ENCODE peak calls at places on chromosomes 5 and 9, in eight cellular contexts. W, N, V, G, J, T, Q and D are unnamed samples.

GRCh38 chr5:160297004-160297403 is 15.4 kb downstream of the CCNJL start:
- DNase-seq in J (no peak), G (no peak), T (no peak), Q (no peak), V (no peak), N (no peak), W (no peak), D (no peak)

GRCh38 chr5:39328731-39329130 is 35.6 kb downstream of the C9 start:
- DNase-seq in N (no peak), V (no peak), T (no peak), Q (no peak), J (no peak), G (no peak), W (no peak), D (no peak)

GRCh38 chr9:121499427-121500164 is at the start of gene GGTA1:
- DNase-seq in W (peak; percentile 60), T (peak; percentile 48), Q (peak; percentile 54), N (peak; percentile 52), G (peak; percentile 19), V (peak; percentile 33), J (peak; percentile 76), D (peak; percentile 35)

GRCh38 chr5:65861830-65862241 is 64.5 kb upstream of the ERBIN start:
- DNase-seq in W (peak; percentile 3), V (peak; percentile 69), G (no peak), Q (no peak), N (no peak), J (no peak), T (no peak), D (no peak)

GRCh38 chr9:91273853-91274552 is 87.7 kb downstream of the AUH start:
- DNase-seq in V (peak; percentile 18), J (no peak), W (no peak), Q (no peak), T (no peak), G (peak; percentile 16), N (peak; percentile 32), D (peak; percentile 82)

GRCh38 chr5:160434022-160434531 is 12.4 kb downstream of the PTTG1 start:
- DNase-seq in T (no peak), J (no peak), N (no peak), Q (no peak), V (no peak), G (peak; percentile 18), W (peak; percentile 98), D (no peak)

GRCh38 chr5:89668821-89669220 is 740.7 kb downstream of the CETN3 start:
- DNase-seq in V (no peak), T (no peak), W (no peak), G (no peak), N (no peak), Q (no peak), J (no peak), D (no peak)

GRCh38 chr5:73367650-73368049 is 80.9 kb downstream of the FOXD1 start:
- DNase-seq in Q (no peak), N (no peak), G (no peak), J (no peak), T (no peak), V (no peak), W (no peak), D (no peak)

GRCh38 chr5:101473483-101473882 is 570.4 kb upstream of the ST8SIA4 start:
- DNase-seq in W (no peak), Q (no peak), J (no peak), G (no peak), V (no peak), T (no peak), N (no peak), D (no peak)

GRCh38 chr5:122766130-122766529 is 8.8 kb upstream of the SNX2 start:
- DNase-seq in T (no peak), W (no peak), N (no peak), G (no peak), V (no peak), J (no peak), Q (no peak), D (no peak)

GRCh38 chr9:135023389-135023788 is 64.1 kb upstream of the OLFM1 start:
- DNase-seq in J (peak; percentile 44), T (no peak), N (peak; percentile 7), Q (peak; percentile 94), G (no peak), V (no peak), W (no peak), D (no peak)

GRCh38 chr5:147455321-147455720 is 54.5 kb downstream of the DPYSL3 start:
- DNase-seq in W (no peak), Q (no peak), G (no peak), V (no peak), J (no peak), N (no peak), T (peak; percentile 86), D (no peak)

GRCh38 chr5:59673438-59674058 is 220.0 kb downstream of the PDE4D start:
- DNase-seq in J (no peak), Q (no peak), V (peak; percentile 68), N (peak; percentile 66), G (peak; percentile 42), W (no peak), T (no peak), D (peak; percentile 66)

GRCh38 chr5:98784411-98784810 is 10.9 kb downstream of the RGMB start:
- DNase-seq in G (no peak), J (no peak), N (no peak), V (no peak), W (no peak), Q (no peak), T (no peak), D (no peak)

GRCh38 chr5:115542076-115542475 is 2.5 kb downstream of the FEM1C start:
- DNase-seq in Q (no peak), G (no peak), J (no peak), N (peak; percentile 51), V (no peak), T (no peak), W (no peak), D (peak; percentile 8)

GRCh38 chr5:2260211-2260985 is 377.7 kb upstream of the IRX4 start:
- DNase-seq in G (no peak), V (no peak), W (no peak), N (no peak), T (no peak), Q (no peak), J (no peak), D (no peak)

GRCh38 chr5:177382423-177383029 is 1.7 kb upstream of the SLC34A1 start:
- DNase-seq in J (no peak), V (peak; percentile 59), Q (no peak), T (no peak), W (peak; percentile 14), N (peak; percentile 37), G (no peak), D (peak; percentile 46)

GRCh38 chr9:93198117-93198838 is 14.3 kb downstream of the WNK2 start:
- DNase-seq in T (no peak), N (no peak), J (no peak), G (no peak), V (no peak), Q (no peak), W (no peak), D (no peak)

GRCh38 chr9:93202919-93203712 is 19.2 kb downstream of the WNK2 start:
- DNase-seq in W (no peak), V (no peak), Q (no peak), J (no peak), G (no peak), N (no peak), T (no peak), D (no peak)

GRCh38 chr9:93200449-93200742 is 16.5 kb downstream of the WNK2 start:
- DNase-seq in W (no peak), T (no peak), J (no peak), N (no peak), Q (no peak), V (no peak), G (no peak), D (no peak)

GRCh38 chr9:93198839-93199625 is 15.1 kb downstream of the WNK2 start:
- DNase-seq in T (no peak), N (no peak), G (no peak), W (no peak), J (no peak), V (no peak), Q (no peak), D (no peak)

GRCh38 chr9:93200989-93201339 is 17.0 kb downstream of the WNK2 start:
- DNase-seq in W (no peak), J (no peak), G (no peak), V (no peak), N (no peak), T (no peak), Q (no peak), D (no peak)
- TF ChIP-seq POLR2A in W (no peak), J (no peak), G (no peak), V (no peak), N (no peak), T (no peak), Q (no peak), D (no peak)

GRCh38 chr5:36875789-36876388 is 680 bp upstream of the NIPBL start:
- DNase-seq in J (peak; percentile 87), T (peak; percentile 70), G (peak; percentile 90), Q (peak; percentile 63), W (peak; percentile 88), V (peak; percentile 75), N (peak; percentile 85), D (peak; percentile 88)
- TF ChIP-seq POLR2A in J (peak; percentile 70), T (no peak), G (peak; percentile 20), Q (no peak), W (peak; percentile 60), V (no peak), N (no peak), D (peak; percentile 30)

GRCh38 chr9:73202992-73203391 is 51.3 kb downstream of the ANXA1 start:
- DNase-seq in N (no peak), Q (no peak), G (no peak), V (no peak), J (no peak), W (no peak), T (no peak), D (no peak)
- TF ChIP-seq POLR2A in N (no peak), Q (no peak), G (no peak), V (no peak), J (no peak), W (no peak), T (no peak), D (no peak)

GRCh38 chr9:34653610-34654072 is 1.7 kb downstream of the IL11RA start:
- DNase-seq in G (no peak), T (peak; percentile 63), Q (no peak), N (peak; percentile 24), V (no peak), J (no peak), W (no peak), D (no peak)

GRCh38 chr9:34653131-34653530 is 1.1 kb downstream of the IL11RA start:
- DNase-seq in N (peak; percentile 32), V (no peak), J (no peak), Q (no peak), G (no peak), T (no peak), W (no peak), D (no peak)

GRCh38 chr9:34654317-34655083 is 2.5 kb downstream of the IL11RA start:
- DNase-seq in J (peak; percentile 51), V (no peak), W (peak; percentile 90), Q (peak; percentile 65), G (no peak), T (peak; percentile 87), N (peak; percentile 36), D (no peak)

GRCh38 chr9:34656992-34657391 is 5.0 kb downstream of the IL11RA start:
- DNase-seq in T (no peak), V (no peak), W (no peak), J (no peak), Q (no peak), N (no peak), G (no peak), D (no peak)

DNA sequence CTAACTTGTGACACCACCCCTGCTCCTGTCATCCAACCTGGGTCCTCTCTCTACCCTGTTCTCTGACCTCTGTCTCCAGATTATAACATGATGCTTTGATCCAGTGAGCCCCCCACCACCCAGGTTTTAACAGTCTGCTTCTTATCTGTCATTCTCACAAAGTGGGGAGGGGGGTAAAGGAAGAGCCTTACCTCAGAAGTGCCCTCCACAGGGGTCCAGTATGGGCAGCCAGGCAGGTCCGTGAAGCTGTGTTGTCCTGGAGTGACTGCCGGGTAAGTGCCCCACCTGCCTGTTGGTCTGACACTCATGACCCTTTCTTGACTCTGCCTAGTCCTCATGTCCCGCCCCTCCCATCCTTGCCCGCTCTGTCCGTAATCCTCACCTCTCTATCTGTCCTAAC is 3.4 kb downstream of the IL11RA start:
- DNase-seq in G (no peak), W (no peak), T (no peak), Q (no peak), N (no peak), V (no peak), J (no peak), D (no peak)
- TF ChIP-seq POLR2A in G (no peak), W (no peak), T (no peak), Q (no peak), N (no peak), V (no peak), J (no peak), D (no peak)